ENCODE peak calls at places on chromosomes 11 and 22, in seven cellular contexts. S is KBM-7; V is activated CD8-positive, alpha-beta T cell treated with anti-CD3 and anti-CD28 coated beads for 36 hours; D is PC-3; Y is NB4; M is stimulated activated CD8-positive, alpha-beta memory T cell treated with anti-CD3 and anti-CD28 coated beads, Interleukin-4, amount 100 ng/mL, for 24 hours; F is HT-29. K is an unnamed sample.

GRCh38 chr11:92152245-92152644 is 72.4 kb upstream of the FAT3 start:
- DNase-seq in S (no peak), V (no peak), D (peak; percentile 45), Y (peak; percentile 26), M (no peak), F (peak; percentile 35), K (no peak)

GRCh38 chr11:27806122-27806521 is 105.9 kb upstream of the BDNF start:
- DNase-seq in S (no peak), V (no peak), D (no peak), Y (no peak), M (no peak), F (no peak), K (no peak)

GRCh38 chr22:46297151-46297819 is 615 bp downstream of the GTSE1 start:
- DNase-seq in S (peak; percentile 45), V (peak; percentile 49), D (peak; percentile 43), Y (peak; percentile 66), M (no peak), F (peak; percentile 28), K (no peak)

GRCh38 chr22:22478450-22478849 is 30.1 kb downstream of the ZNF280B start:
- DNase-seq in S (no peak), V (no peak), D (no peak), Y (no peak), M (no peak), F (no peak), K (no peak)

GRCh38 chr22:19882446-19883381 is 28.0 kb upstream of the GNB1L start:
- DNase-seq in S (no peak), V (peak; percentile 0), D (no peak), Y (no peak), M (no peak), F (no peak), K (no peak)

GRCh38 chr22:46491936-46492335 is 45.5 kb downstream of the CELSR1 start:
- DNase-seq in S (no peak), V (no peak), D (no peak), Y (no peak), M (no peak), F (no peak), K (no peak)

GRCh38 chr22:43867839-43868652 is 5.7 kb upstream of the SULT4A1 start:
- DNase-seq in S (peak; percentile 74), V (peak; percentile 34), D (peak; percentile 64), Y (peak; percentile 61), M (no peak), F (peak; percentile 48), K (no peak)

GRCh38 chr11:46278387-46279173 is 1.1 kb downstream of the CREB3L1 start:
- DNase-seq in S (peak; percentile 62), V (peak; percentile 64), D (no peak), Y (peak; percentile 32), M (peak; percentile 17), F (peak; percentile 90), K (no peak)

GRCh38 chr11:128451651-128452470 is 135.5 kb downstream of the ETS1 start:
- DNase-seq in S (no peak), V (no peak), D (no peak), Y (no peak), M (no peak), F (peak; percentile 72), K (no peak)

GRCh38 chr11:11396290-11397042 is 43.4 kb upstream of the CSNK2A3 start:
- DNase-seq in S (no peak), V (no peak), D (no peak), Y (no peak), M (no peak), F (no peak), K (no peak)

GRCh38 chr11:114169321-114169749 is 109.8 kb downstream of the ZBTB16 start:
- DNase-seq in S (no peak), V (no peak), D (no peak), Y (peak; percentile 96), M (no peak), F (no peak), K (no peak)

GRCh38 chr22:47005506-47006408 is 243.3 kb downstream of the TBC1D22A start:
- DNase-seq in S (no peak), V (no peak), D (no peak), Y (no peak), M (no peak), F (no peak), K (no peak)

GRCh38 chr11:7175007-7175406 is 76.7 kb upstream of the SYT9 start:
- DNase-seq in S (no peak), V (no peak), D (no peak), Y (no peak), M (no peak), F (no peak), K (no peak)

GRCh38 chr11:65169164-65169641 is 830 bp upstream of the SPDYC start:
- DNase-seq in S (peak; percentile 52), V (no peak), D (peak; percentile 32), Y (peak; percentile 68), M (no peak), F (no peak), K (no peak)

GRCh38 chr11:69105431-69106123 is 50.2 kb upstream of the SMIM38 start:
- DNase-seq in S (no peak), V (no peak), D (no peak), Y (no peak), M (no peak), F (no peak), K (no peak)

GRCh38 chr22:40400173-40400572 is 29.8 kb downstream of the SGSM3 start:
- DNase-seq in S (peak; percentile 86), V (peak; percentile 78), D (no peak), Y (peak; percentile 84), M (no peak), F (peak; percentile 33), K (no peak)

GRCh38 chr22:20524004-20524481 is 16.6 kb downstream of the MED15 start:
- DNase-seq in S (no peak), V (peak; percentile 53), D (peak; percentile 19), Y (no peak), M (no peak), F (no peak), K (no peak)

GRCh38 chr11:44014968-44015623 is 32.7 kb upstream of the ACCSL start:
- DNase-seq in S (no peak), V (no peak), D (no peak), Y (no peak), M (no peak), F (no peak), K (no peak)

GRCh38 chr11:70541176-70541575 is 142.8 kb downstream of the CTTN start:
- DNase-seq in S (no peak), V (no peak), D (no peak), Y (no peak), M (no peak), F (no peak), K (no peak)

GRCh38 chr11:10351435-10351767 is 46.5 kb downstream of the ADM start:
- DNase-seq in S (no peak), V (no peak), D (no peak), Y (no peak), M (no peak), F (no peak), K (no peak)

GRCh38 chr22:36405671-36406070 is 17.9 kb upstream of the MYH9 start:
- DNase-seq in S (peak; percentile 96), V (peak; percentile 73), D (peak; percentile 37), Y (peak; percentile 99), M (no peak), F (peak; percentile 45), K (no peak)

GRCh38 chr11:67289226-67289650 is at the start of gene ANKRD13D:
- DNase-seq in S (no peak), V (no peak), D (no peak), Y (no peak), M (no peak), F (no peak), K (no peak)

GRCh38 chr11:63212742-63213141 is 30.7 kb downstream of the SLC22A25 start:
- DNase-seq in S (peak; percentile 54), V (peak; percentile 14), D (peak; percentile 70), Y (peak; percentile 32), M (no peak), F (peak; percentile 61), K (no peak)

GRCh38 chr11:72395993-72396392 is 38.3 kb downstream of the CLPB start:
- DNase-seq in S (no peak), V (no peak), D (no peak), Y (no peak), M (no peak), F (no peak), K (no peak)

GRCh38 chr22:25563757-25564319 is 637 bp upstream of the GRK3 start:
- DNase-seq in S (peak; percentile 83), V (peak; percentile 37), D (no peak), Y (peak; percentile 74), M (peak; percentile 2), F (peak; percentile 28), K (no peak)

GRCh38 chr11:62688481-62688880 is 849 bp downstream of the LRRN4CL start:
- DNase-seq in S (no peak), V (no peak), D (no peak), Y (peak; percentile 1), M (no peak), F (no peak), K (no peak)

GRCh38 chr11:22657101-22657694 is 9.2 kb upstream of the GAS2 start:
- DNase-seq in S (no peak), V (peak; percentile 50), D (no peak), Y (no peak), M (no peak), F (no peak), K (no peak)

GRCh38 chr11:46729110-46730027 is 10.4 kb downstream of the F2 start:
- DNase-seq in S (no peak), V (no peak), D (peak; percentile 34), Y (no peak), M (no peak), F (no peak), K (no peak)

GRCh38 chr22:49076300-49077035 is 751.2 kb downstream of the BRD1 start:
- DNase-seq in S (no peak), V (no peak), D (no peak), Y (no peak), M (no peak), F (no peak), K (no peak)

GRCh38 chr11:46743043-46743442 is 24.0 kb downstream of the F2 start:
- DNase-seq in S (no peak), V (no peak), D (no peak), Y (no peak), M (no peak), F (no peak), K (no peak)

GRCh38 chr22:44256860-44257560 is 55.7 kb downstream of the SHISAL1 start:
- DNase-seq in S (no peak), V (no peak), D (no peak), Y (no peak), M (no peak), F (no peak), K (no peak)

GRCh38 chr11:122661182-122661945 is 5.8 kb downstream of the UBASH3B start:
- DNase-seq in S (no peak), V (no peak), D (peak; percentile 92), Y (no peak), M (no peak), F (no peak), K (no peak)

GRCh38 chr11:57513911-57514537 is 1.5 kb downstream of the SLC43A1 start:
- DNase-seq in S (peak; percentile 64), V (peak; percentile 52), D (peak; percentile 41), Y (peak; percentile 84), M (peak; percentile 11), F (peak; percentile 58), K (peak; percentile 46)

GRCh38 chr11:6771926-6772898 is at the start of gene OR2AG2:
- DNase-seq in S (peak; percentile 66), V (no peak), D (no peak), Y (peak; percentile 59), M (no peak), F (no peak), K (no peak)

GRCh38 chr11:58509730-58510129 is 1.8 kb upstream of the OR5B21 start:
- DNase-seq in S (no peak), V (no peak), D (no peak), Y (no peak), M (no peak), F (no peak), K (no peak)

GRCh38 chr22:36252754-36253522 is at the start of gene APOL1:
- DNase-seq in S (peak; percentile 47), V (peak; percentile 58), D (no peak), Y (peak; percentile 18), M (peak; percentile 28), F (peak; percentile 70), K (no peak)

GRCh38 chr11:94954753-94955152 is 18.6 kb downstream of the CWC15 start:
- DNase-seq in S (no peak), V (no peak), D (no peak), Y (no peak), M (no peak), F (no peak), K (no peak)

GRCh38 chr11:114348200-114349191 is 51.8 kb downstream of the C11orf71 start:
- DNase-seq in S (peak; percentile 62), V (peak; percentile 49), D (peak; percentile 92), Y (peak; percentile 68), M (no peak), F (peak; percentile 91), K (no peak)